ENCODE peak calls at places on chromosomes 3 and 15, in eight cellular contexts. T, A, N, R, D, B, L and W are unnamed samples.
A peak's percentile ranks its signal among the peaks of the same experiment; 100 is the strongest.

GRCh38 chr15:96356494-96357455 is 26.3 kb downstream of the NR2F2 start:
- DNase-seq in T (peak; percentile 94), A (peak; percentile 60), N (peak; percentile 87), R (peak; percentile 58), D (peak; percentile 62), B (no peak), L (no peak), W (peak; percentile 33)

GRCh38 chr3:96017556-96017955 is 796.8 kb upstream of the EPHA6 start:
- DNase-seq in T (no peak), A (no peak), N (no peak), R (no peak), D (no peak), B (no peak), L (no peak), W (no peak)

GRCh38 chr3:130760922-130761321 is 14.3 kb upstream of the PIK3R4 start:
- DNase-seq in T (no peak), A (peak; percentile 72), N (no peak), R (no peak), D (no peak), B (no peak), L (no peak), W (no peak)

GRCh38 chr3:31908391-31909097 is 72.5 kb downstream of the OSBPL10 start:
- DNase-seq in T (no peak), A (no peak), N (no peak), R (no peak), D (no peak), B (no peak), L (no peak), W (no peak)

GRCh38 chr3:11498646-11499045 is 145.1 kb downstream of the VGLL4 start:
- DNase-seq in T (peak; percentile 76), A (peak; percentile 16), N (no peak), R (no peak), D (no peak), B (no peak), L (peak; percentile 49), W (no peak)

GRCh38 chr3:143240921-143241320 is 121.3 kb downstream of the CHST2 start:
- DNase-seq in T (no peak), A (no peak), N (no peak), R (no peak), D (no peak), B (no peak), L (no peak), W (no peak)

GRCh38 chr3:99477650-99478049 is 160.7 kb upstream of the COL8A1 start:
- DNase-seq in T (no peak), A (no peak), N (no peak), R (no peak), D (no peak), B (no peak), L (no peak), W (no peak)

GRCh38 chr3:111943533-111943932 is 35.3 kb upstream of the ABHD10 start:
- DNase-seq in T (no peak), A (no peak), N (no peak), R (no peak), D (no peak), B (no peak), L (no peak), W (no peak)

GRCh38 chr3:41900265-41900664 is 61.6 kb downstream of the ULK4 start:
- DNase-seq in T (no peak), A (no peak), N (no peak), R (peak; percentile 12), D (no peak), B (no peak), L (no peak), W (no peak)

GRCh38 chr3:171688593-171688992 is 121.7 kb downstream of the PLD1 start:
- DNase-seq in T (no peak), A (no peak), N (no peak), R (no peak), D (no peak), B (no peak), L (no peak), W (no peak)

GRCh38 chr15:55627730-55628368 is 39.7 kb upstream of the PYGO1 start:
- DNase-seq in T (no peak), A (peak; percentile 83), N (no peak), R (no peak), D (no peak), B (no peak), L (no peak), W (no peak)

GRCh38 chr3:2024037-2024436 is 74.6 kb upstream of the CNTN4 start:
- DNase-seq in T (no peak), A (no peak), N (no peak), R (no peak), D (no peak), B (no peak), L (no peak), W (no peak)

GRCh38 chr3:32175607-32176197 is 62.8 kb upstream of the CMTM8 start:
- DNase-seq in T (no peak), A (peak; percentile 48), N (peak; percentile 62), R (no peak), D (no peak), B (no peak), L (no peak), W (peak; percentile 12)

GRCh38 chr3:65202395-65202794 is 514.6 kb upstream of the ADAMTS9 start:
- DNase-seq in T (no peak), A (no peak), N (no peak), R (no peak), D (no peak), B (no peak), L (no peak), W (no peak)

GRCh38 chr3:16993227-16993626 is 108.5 kb downstream of the PLCL2 start:
- DNase-seq in T (no peak), A (peak; percentile 20), N (no peak), R (no peak), D (no peak), B (no peak), L (no peak), W (no peak)

GRCh38 chr15:79640206-79640605 is 208.1 kb downstream of the MINAR1 start:
- DNase-seq in T (no peak), A (no peak), N (no peak), R (no peak), D (no peak), B (no peak), L (no peak), W (no peak)

GRCh38 chr3:151901946-151902285 is 28.5 kb downstream of the SUCNR1 start:
- DNase-seq in T (no peak), A (no peak), N (no peak), R (no peak), D (no peak), B (no peak), L (no peak), W (no peak)

GRCh38 chr3:170746175-170746942 is 123.6 kb downstream of the RPL22L1 start:
- DNase-seq in T (no peak), A (no peak), N (no peak), R (no peak), D (no peak), B (no peak), L (no peak), W (no peak)